ENCODE peak calls at places on chromosomes 5 and 9, in eight cellular contexts. One of them, this sample, is unnamed. For H3K4me1, the result is how much of the 10 kb centered on the place peaks cover.

GRCh38 chr5:13359326-13359725 is 585.2 kb downstream of the DNAH5 start:
- DNase-seq in mesendoderm: no peak
- DNase-seq in uterus: no peak
- DNase-seq in upper lobe of left lung: no peak
- DNase-seq in IMR-90: peak
- DNase-seq in psoas muscle: no peak
- DNase-seq in cardiac muscle cell: no peak
- DNase-seq in PC-3: peak
- DNase-seq in this sample: no peak

GRCh38 chr9:69317894-69318293 is 7.1 kb upstream of the ENTREP1 start:
- DNase-seq in mesendoderm: no peak
- DNase-seq in uterus: no peak
- DNase-seq in upper lobe of left lung: no peak
- DNase-seq in IMR-90: no peak
- DNase-seq in psoas muscle: no peak
- DNase-seq in cardiac muscle cell: no peak
- DNase-seq in PC-3: no peak
- DNase-seq in this sample: no peak

GRCh38 chr5:585556-585955 is 26.6 kb upstream of the CEP72 start:
- DNase-seq in mesendoderm: no peak
- DNase-seq in uterus: no peak
- DNase-seq in upper lobe of left lung: no peak
- DNase-seq in IMR-90: no peak
- DNase-seq in psoas muscle: no peak
- DNase-seq in cardiac muscle cell: no peak
- DNase-seq in PC-3: no peak
- DNase-seq in this sample: no peak

GRCh38 chr9:19104528-19105282 is 2.0 kb upstream of the HAUS6 start:
- DNase-seq in mesendoderm: no peak
- DNase-seq in uterus: peak
- DNase-seq in upper lobe of left lung: no peak
- DNase-seq in IMR-90: no peak
- DNase-seq in psoas muscle: no peak
- DNase-seq in cardiac muscle cell: no peak
- DNase-seq in PC-3: no peak
- DNase-seq in this sample: no peak

GRCh38 chr9:124774131-124774978 is 2.6 kb upstream of the OLFML2A start:
- DNase-seq in mesendoderm: peak
- DNase-seq in uterus: peak
- DNase-seq in upper lobe of left lung: peak
- DNase-seq in IMR-90: peak
- DNase-seq in psoas muscle: peak
- DNase-seq in cardiac muscle cell: peak
- DNase-seq in PC-3: peak
- DNase-seq in this sample: peak

GRCh38 chr5:59276886-59277514 is 616.5 kb downstream of the PDE4D start:
- DNase-seq in mesendoderm: no peak
- DNase-seq in uterus: no peak
- DNase-seq in upper lobe of left lung: peak
- DNase-seq in IMR-90: no peak
- DNase-seq in psoas muscle: no peak
- DNase-seq in cardiac muscle cell: peak
- DNase-seq in PC-3: no peak
- DNase-seq in this sample: no peak

GRCh38 chr5:110441035-110441434 is 285.4 kb downstream of the TMEM232 start:
- DNase-seq in mesendoderm: peak
- DNase-seq in uterus: no peak
- DNase-seq in upper lobe of left lung: no peak
- DNase-seq in IMR-90: peak
- DNase-seq in psoas muscle: no peak
- DNase-seq in cardiac muscle cell: peak
- DNase-seq in PC-3: peak
- DNase-seq in this sample: no peak

GRCh38 chr5:115375922-115376321 is 79.5 kb upstream of the CCDC112 start:
- DNase-seq in mesendoderm: no peak
- DNase-seq in uterus: no peak
- DNase-seq in upper lobe of left lung: peak
- DNase-seq in IMR-90: peak
- DNase-seq in psoas muscle: peak
- DNase-seq in cardiac muscle cell: no peak
- DNase-seq in PC-3: no peak
- DNase-seq in this sample: no peak

GRCh38 chr5:123865641-123866040 is 353.7 kb downstream of the CSNK1G3 start:
- DNase-seq in mesendoderm: no peak
- DNase-seq in uterus: no peak
- DNase-seq in upper lobe of left lung: no peak
- DNase-seq in IMR-90: no peak
- DNase-seq in psoas muscle: no peak
- DNase-seq in cardiac muscle cell: no peak
- DNase-seq in PC-3: no peak
- DNase-seq in this sample: no peak

GRCh38 chr5:125575561-125576504 is 829.4 kb upstream of the ZNF608 start:
- DNase-seq in mesendoderm: peak
- DNase-seq in uterus: peak
- DNase-seq in upper lobe of left lung: no peak
- DNase-seq in IMR-90: no peak
- DNase-seq in psoas muscle: no peak
- DNase-seq in cardiac muscle cell: no peak
- DNase-seq in PC-3: no peak
- DNase-seq in this sample: no peak

GRCh38 chr9:109934499-109935214 is 154.7 kb downstream of the PALM2AKAP2 start:
- DNase-seq in mesendoderm: peak
- DNase-seq in uterus: no peak
- DNase-seq in upper lobe of left lung: no peak
- DNase-seq in IMR-90: peak
- DNase-seq in psoas muscle: no peak
- DNase-seq in cardiac muscle cell: peak
- DNase-seq in PC-3: no peak
- DNase-seq in this sample: no peak

GRCh38 chr5:72255237-72255636 is 64.8 kb downstream of the MRPS27 start:
- DNase-seq in mesendoderm: no peak
- DNase-seq in uterus: no peak
- DNase-seq in upper lobe of left lung: no peak
- DNase-seq in IMR-90: no peak
- DNase-seq in psoas muscle: no peak
- DNase-seq in cardiac muscle cell: no peak
- DNase-seq in PC-3: no peak
- DNase-seq in this sample: no peak

GRCh38 chr9:110538169-110538568 is 41.4 kb downstream of the SVEP1 start:
- DNase-seq in mesendoderm: no peak
- DNase-seq in uterus: no peak
- DNase-seq in upper lobe of left lung: no peak
- DNase-seq in IMR-90: peak
- DNase-seq in psoas muscle: no peak
- DNase-seq in cardiac muscle cell: peak
- DNase-seq in PC-3: peak
- DNase-seq in this sample: no peak

GRCh38 chr9:128337972-128338371 is 2.4 kb upstream of the SLC27A4 start:
- DNase-seq in mesendoderm: no peak
- DNase-seq in uterus: no peak
- DNase-seq in upper lobe of left lung: no peak
- DNase-seq in IMR-90: no peak
- DNase-seq in psoas muscle: no peak
- DNase-seq in cardiac muscle cell: no peak
- DNase-seq in PC-3: no peak
- DNase-seq in this sample: no peak

GRCh38 chr9:131335356-131335755 is 45.8 kb downstream of the PLPP7 start:
- DNase-seq in mesendoderm: no peak
- DNase-seq in uterus: no peak
- DNase-seq in upper lobe of left lung: no peak
- DNase-seq in IMR-90: no peak
- DNase-seq in psoas muscle: no peak
- DNase-seq in cardiac muscle cell: no peak
- DNase-seq in PC-3: no peak
- DNase-seq in this sample: no peak

GRCh38 chr5:98111686-98112085 is 661.8 kb upstream of the RGMB start:
- DNase-seq in mesendoderm: peak
- DNase-seq in uterus: no peak
- DNase-seq in upper lobe of left lung: no peak
- DNase-seq in IMR-90: peak
- DNase-seq in psoas muscle: no peak
- DNase-seq in cardiac muscle cell: no peak
- DNase-seq in PC-3: peak
- DNase-seq in this sample: no peak

GRCh38 chr9:98727428-98727827 is 18.7 kb upstream of the GABBR2 start:
- DNase-seq in mesendoderm: no peak
- DNase-seq in uterus: no peak
- DNase-seq in upper lobe of left lung: no peak
- DNase-seq in IMR-90: no peak
- DNase-seq in psoas muscle: no peak
- DNase-seq in cardiac muscle cell: no peak
- DNase-seq in PC-3: no peak
- DNase-seq in this sample: peak
- H3K4me1 ChIP-seq in mesendoderm: under half
- H3K4me1 ChIP-seq in uterus: under half
- H3K4me1 ChIP-seq in upper lobe of left lung: under half
- H3K4me1 ChIP-seq in IMR-90: under half
- H3K4me1 ChIP-seq in psoas muscle: under half
- H3K4me1 ChIP-seq in cardiac muscle cell: under half
- H3K4me1 ChIP-seq in PC-3: under half
- H3K4me1 ChIP-seq in this sample: under half

DNA sequence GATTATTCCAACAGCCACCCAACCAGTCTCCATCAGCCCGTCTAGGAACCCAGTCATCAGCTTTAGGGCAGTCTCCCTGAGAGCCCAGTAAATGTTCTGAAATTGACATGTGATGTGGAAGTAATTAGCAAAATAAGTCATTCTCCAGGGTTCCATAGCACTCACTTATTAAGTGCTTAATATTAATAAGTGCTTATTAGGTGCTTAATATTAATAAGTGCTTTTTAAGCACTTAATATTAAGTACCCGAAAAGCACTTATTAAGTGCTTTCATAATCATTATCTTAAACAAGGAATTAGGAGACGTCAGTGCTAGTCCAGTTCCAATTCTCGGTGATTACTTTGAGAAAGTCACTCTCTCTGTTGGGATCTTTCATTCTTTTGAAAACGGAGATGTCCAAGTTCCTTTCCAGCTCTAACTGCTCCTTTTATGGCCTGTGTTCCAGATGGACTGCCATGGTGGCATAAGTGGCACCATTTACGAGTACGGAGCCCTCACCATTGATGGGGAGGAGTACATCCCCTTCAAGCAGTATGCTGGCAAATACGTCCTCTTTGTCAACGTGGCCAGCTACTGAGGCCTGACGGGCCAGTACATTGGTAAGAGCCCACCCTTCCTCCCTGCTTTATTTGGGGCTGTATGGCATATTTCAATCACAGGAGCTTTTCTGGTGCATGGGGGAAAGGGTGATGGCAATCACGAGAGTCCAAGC is 4.7 kb downstream of the GPX3 start:
- DNase-seq in mesendoderm: no peak
- DNase-seq in uterus: no peak
- DNase-seq in upper lobe of left lung: peak
- DNase-seq in IMR-90: no peak
- DNase-seq in psoas muscle: no peak
- DNase-seq in cardiac muscle cell: no peak
- DNase-seq in PC-3: no peak
- DNase-seq in this sample: no peak
- H3K4me3 ChIP-seq in mesendoderm: no peak
- H3K4me3 ChIP-seq in uterus: no peak
- H3K4me3 ChIP-seq in upper lobe of left lung: peak
- H3K4me3 ChIP-seq in IMR-90: no peak
- H3K4me3 ChIP-seq in psoas muscle: peak
- H3K4me3 ChIP-seq in cardiac muscle cell: no peak
- H3K4me3 ChIP-seq in PC-3: no peak
- H3K4me3 ChIP-seq in this sample: no peak

GRCh38 chr5:143170104-143170503 is 233.4 kb downstream of the NR3C1 start:
- DNase-seq in mesendoderm: no peak
- DNase-seq in uterus: no peak
- DNase-seq in upper lobe of left lung: no peak
- DNase-seq in IMR-90: no peak
- DNase-seq in psoas muscle: no peak
- DNase-seq in cardiac muscle cell: no peak
- DNase-seq in PC-3: no peak
- DNase-seq in this sample: no peak

GRCh38 chr5:143166080-143166479 is 237.4 kb downstream of the NR3C1 start:
- DNase-seq in mesendoderm: no peak
- DNase-seq in uterus: no peak
- DNase-seq in upper lobe of left lung: no peak
- DNase-seq in IMR-90: no peak
- DNase-seq in psoas muscle: no peak
- DNase-seq in cardiac muscle cell: no peak
- DNase-seq in PC-3: no peak
- DNase-seq in this sample: no peak

GRCh38 chr5:143168877-143169810 is 234.3 kb downstream of the NR3C1 start:
- DNase-seq in mesendoderm: no peak
- DNase-seq in uterus: no peak
- DNase-seq in upper lobe of left lung: no peak
- DNase-seq in IMR-90: no peak
- DNase-seq in psoas muscle: no peak
- DNase-seq in cardiac muscle cell: no peak
- DNase-seq in PC-3: no peak
- DNase-seq in this sample: no peak

GRCh38 chr5:143166661-143167420 is 236.6 kb downstream of the NR3C1 start:
- DNase-seq in mesendoderm: no peak
- DNase-seq in uterus: no peak
- DNase-seq in upper lobe of left lung: no peak
- DNase-seq in IMR-90: no peak
- DNase-seq in psoas muscle: no peak
- DNase-seq in cardiac muscle cell: no peak
- DNase-seq in PC-3: no peak
- DNase-seq in this sample: no peak

GRCh38 chr5:143168171-143168681 is 235.3 kb downstream of the NR3C1 start:
- DNase-seq in mesendoderm: no peak
- DNase-seq in uterus: no peak
- DNase-seq in upper lobe of left lung: no peak
- DNase-seq in IMR-90: no peak
- DNase-seq in psoas muscle: no peak
- DNase-seq in cardiac muscle cell: no peak
- DNase-seq in PC-3: no peak
- DNase-seq in this sample: no peak
- H3K4me1 ChIP-seq in mesendoderm: under half
- H3K4me1 ChIP-seq in uterus: under half
- H3K4me1 ChIP-seq in upper lobe of left lung: under half
- H3K4me1 ChIP-seq in IMR-90: under half
- H3K4me1 ChIP-seq in psoas muscle: under half
- H3K4me1 ChIP-seq in cardiac muscle cell: under half
- H3K4me1 ChIP-seq in PC-3: under half
- H3K4me1 ChIP-seq in this sample: under half

DNA sequence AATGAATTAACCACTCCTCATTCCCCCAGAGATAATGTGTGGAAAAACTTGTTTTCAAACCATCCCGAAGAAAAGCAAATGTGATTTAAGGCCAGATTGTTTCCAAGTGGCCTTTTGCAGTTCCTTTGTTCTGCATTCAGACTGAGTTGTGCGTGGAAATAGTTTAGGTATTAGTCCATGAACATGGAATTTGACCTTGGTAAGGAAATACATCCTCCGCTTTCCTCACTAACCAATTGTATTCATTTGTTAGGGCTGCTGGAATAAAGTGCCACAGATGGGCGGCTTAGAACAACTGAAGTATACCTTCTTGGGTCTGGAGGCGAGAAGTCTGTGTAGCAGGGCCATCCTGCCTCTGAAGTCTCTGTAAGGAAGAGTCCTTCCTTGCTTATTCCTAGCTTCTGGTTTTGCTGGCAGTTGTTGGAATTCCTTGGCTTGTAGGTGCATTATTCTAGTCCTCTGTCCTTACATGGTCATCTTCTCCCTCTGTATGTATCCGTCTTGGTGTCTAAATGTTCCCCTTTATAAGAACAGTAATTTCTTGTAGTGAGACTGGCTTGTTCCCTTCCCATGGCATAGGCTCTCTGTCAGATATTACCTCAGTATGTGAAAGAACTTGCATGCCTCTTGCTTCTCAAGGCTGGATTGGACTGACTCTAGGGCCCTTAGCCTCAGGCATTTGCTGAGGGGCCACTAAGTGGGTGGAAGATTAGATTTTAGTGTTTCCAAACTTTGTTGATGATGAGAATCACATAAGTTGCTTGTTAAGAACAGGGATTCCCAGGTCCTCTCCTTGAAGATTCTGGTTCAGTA is 53.9 kb downstream of the RAI14 start:
- DNase-seq in mesendoderm: peak
- DNase-seq in uterus: no peak
- DNase-seq in upper lobe of left lung: no peak
- DNase-seq in IMR-90: peak
- DNase-seq in psoas muscle: no peak
- DNase-seq in cardiac muscle cell: peak
- DNase-seq in PC-3: peak
- DNase-seq in this sample: no peak
- H3K4me3 ChIP-seq in mesendoderm: no peak
- H3K4me3 ChIP-seq in uterus: no peak
- H3K4me3 ChIP-seq in upper lobe of left lung: no peak
- H3K4me3 ChIP-seq in IMR-90: no peak
- H3K4me3 ChIP-seq in psoas muscle: no peak
- H3K4me3 ChIP-seq in cardiac muscle cell: no peak
- H3K4me3 ChIP-seq in PC-3: no peak
- H3K4me3 ChIP-seq in this sample: no peak